ENCODE peak calls at places on chromosomes 4 and X, in ten cellular contexts. One of them, this sample, is unnamed.
A peak's percentile ranks its signal among the peaks of the same experiment; 100 is the strongest.

GRCh38 chrX:97563531-97564133 is 679.9 kb downstream of the RPA4 start:
- DNase-seq in adipocyte: peak; percentile 80
- DNase-seq in pancreas: no peak
- DNase-seq in PC-9: no peak
- DNase-seq in psoas muscle: no peak
- DNase-seq in A549: no peak
- DNase-seq in CD8-positive, alpha-beta memory T cell: peak; percentile 10
- DNase-seq in MM.1S: peak; percentile 92
- DNase-seq in aorta: peak; percentile 63
- DNase-seq in mesenchymal stem cell: peak; percentile 72
- DNase-seq in this sample: no peak

GRCh38 chr4:159018062-159018629 is 84.7 kb upstream of the RAPGEF2 start:
- DNase-seq in PC-9: no peak
- DNase-seq in A549: no peak
- DNase-seq in CD8-positive, alpha-beta memory T cell: no peak
- DNase-seq in psoas muscle: no peak
- DNase-seq in pancreas: no peak
- DNase-seq in adipocyte: no peak
- DNase-seq in MM.1S: no peak
- DNase-seq in mesenchymal stem cell: no peak
- DNase-seq in aorta: no peak
- DNase-seq in this sample: no peak

GRCh38 chr4:6777636-6778281 is 4.8 kb upstream of the KIAA0232 start:
- DNase-seq in pancreas: no peak
- DNase-seq in mesenchymal stem cell: no peak
- DNase-seq in A549: no peak
- DNase-seq in psoas muscle: no peak
- DNase-seq in adipocyte: no peak
- DNase-seq in MM.1S: no peak
- DNase-seq in PC-9: no peak
- DNase-seq in aorta: no peak
- DNase-seq in CD8-positive, alpha-beta memory T cell: no peak
- DNase-seq in this sample: no peak

GRCh38 chrX:112819013-112819635 is 21.5 kb downstream of the AMOT start:
- DNase-seq in mesenchymal stem cell: peak; percentile 80
- DNase-seq in CD8-positive, alpha-beta memory T cell: no peak
- DNase-seq in PC-9: peak; percentile 84
- DNase-seq in pancreas: no peak
- DNase-seq in A549: no peak
- DNase-seq in MM.1S: no peak
- DNase-seq in psoas muscle: no peak
- DNase-seq in adipocyte: peak; percentile 84
- DNase-seq in aorta: no peak
- DNase-seq in this sample: no peak

GRCh38 chrX:77900688-77901087 is 1.4 kb downstream of the COX7B start:
- DNase-seq in adipocyte: peak; percentile 40
- DNase-seq in MM.1S: no peak
- DNase-seq in pancreas: no peak
- DNase-seq in mesenchymal stem cell: peak; percentile 47
- DNase-seq in psoas muscle: no peak
- DNase-seq in aorta: no peak
- DNase-seq in PC-9: no peak
- DNase-seq in CD8-positive, alpha-beta memory T cell: no peak
- DNase-seq in A549: no peak
- DNase-seq in this sample: no peak

GRCh38 chr4:108044951-108045686 is 55.4 kb downstream of the HADH start:
- DNase-seq in aorta: no peak
- DNase-seq in MM.1S: no peak
- DNase-seq in psoas muscle: no peak
- DNase-seq in PC-9: no peak
- DNase-seq in mesenchymal stem cell: no peak
- DNase-seq in CD8-positive, alpha-beta memory T cell: no peak
- DNase-seq in A549: no peak
- DNase-seq in pancreas: no peak
- DNase-seq in adipocyte: no peak
- DNase-seq in this sample: no peak

GRCh38 chrX:21479695-21480280 is 105.6 kb downstream of the CNKSR2 start:
- DNase-seq in PC-9: peak; percentile 35
- DNase-seq in pancreas: no peak
- DNase-seq in adipocyte: peak; percentile 66
- DNase-seq in mesenchymal stem cell: peak; percentile 55
- DNase-seq in aorta: no peak
- DNase-seq in A549: peak; percentile 6
- DNase-seq in CD8-positive, alpha-beta memory T cell: no peak
- DNase-seq in MM.1S: peak; percentile 49
- DNase-seq in psoas muscle: no peak
- DNase-seq in this sample: no peak

GRCh38 chr4:124713213-124713592 is 671 bp upstream of the ANKRD50 start:
- DNase-seq in adipocyte: peak; percentile 80
- DNase-seq in mesenchymal stem cell: peak; percentile 89
- DNase-seq in A549: peak; percentile 63
- DNase-seq in CD8-positive, alpha-beta memory T cell: no peak
- DNase-seq in pancreas: peak; percentile 70
- DNase-seq in aorta: peak; percentile 83
- DNase-seq in PC-9: peak; percentile 58
- DNase-seq in psoas muscle: peak; percentile 79
- DNase-seq in MM.1S: peak; percentile 66
- DNase-seq in this sample: no peak

GRCh38 chrX:106178826-106179225 is 10.7 kb downstream of the PWWP3B start:
- DNase-seq in psoas muscle: no peak
- DNase-seq in A549: no peak
- DNase-seq in CD8-positive, alpha-beta memory T cell: no peak
- DNase-seq in MM.1S: no peak
- DNase-seq in aorta: no peak
- DNase-seq in PC-9: no peak
- DNase-seq in mesenchymal stem cell: no peak
- DNase-seq in pancreas: no peak
- DNase-seq in adipocyte: no peak
- DNase-seq in this sample: no peak

GRCh38 chrX:106177982-106178321 is 9.8 kb downstream of the PWWP3B start:
- DNase-seq in PC-9: no peak
- DNase-seq in CD8-positive, alpha-beta memory T cell: no peak
- DNase-seq in adipocyte: no peak
- DNase-seq in MM.1S: no peak
- DNase-seq in mesenchymal stem cell: no peak
- DNase-seq in psoas muscle: no peak
- DNase-seq in aorta: no peak
- DNase-seq in pancreas: no peak
- DNase-seq in A549: no peak
- DNase-seq in this sample: no peak

DNA sequence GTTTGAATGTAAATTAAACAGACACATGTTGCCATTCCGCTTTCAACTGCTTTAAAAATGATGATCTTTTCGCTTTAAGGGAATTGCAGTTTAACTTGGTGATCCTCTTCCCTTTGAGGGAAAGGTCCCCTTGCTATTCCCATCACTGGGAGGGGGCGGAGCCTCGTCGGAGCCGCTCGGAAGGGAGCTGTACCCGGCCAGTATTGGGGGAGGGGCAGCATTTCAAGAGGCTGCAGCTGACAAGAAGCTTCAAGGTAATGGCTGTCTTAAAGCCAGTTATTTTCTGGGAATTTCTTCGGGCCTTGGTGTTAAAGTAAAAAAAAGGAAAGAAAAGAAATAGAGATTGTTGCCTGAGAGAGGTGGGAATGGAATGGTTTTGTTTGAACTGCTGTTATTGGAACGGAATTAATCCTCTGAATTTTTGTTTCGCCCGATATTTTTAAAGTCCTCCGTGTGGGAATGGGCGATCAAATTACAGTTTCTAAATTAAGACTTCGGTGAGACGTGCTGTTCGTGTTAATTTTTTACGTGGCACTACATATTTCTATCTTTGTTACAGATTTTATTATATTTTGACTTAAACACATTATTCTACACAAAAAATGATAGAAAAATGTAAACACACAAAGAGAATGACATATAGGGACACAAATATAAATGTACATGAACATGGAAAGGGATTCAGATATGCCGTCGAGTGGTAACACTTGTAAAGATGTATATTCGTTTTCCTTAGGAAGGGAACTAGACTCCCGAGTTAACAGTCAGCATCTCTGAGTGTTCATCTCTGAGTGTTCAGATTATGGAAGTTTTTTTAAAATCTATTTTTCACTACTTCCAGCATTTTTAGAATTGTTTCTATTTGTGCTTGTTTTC is 9.2 kb downstream of the PWWP3B start:
- DNase-seq in CD8-positive, alpha-beta memory T cell: no peak
- DNase-seq in mesenchymal stem cell: peak; percentile 46
- DNase-seq in psoas muscle: peak; percentile 82
- DNase-seq in aorta: peak; percentile 45
- DNase-seq in PC-9: no peak
- DNase-seq in MM.1S: no peak
- DNase-seq in A549: no peak
- DNase-seq in adipocyte: no peak
- DNase-seq in pancreas: peak; percentile 69
- DNase-seq in this sample: no peak
- H3K9me3 ChIP-seq in CD8-positive, alpha-beta memory T cell: no peaks in the 10 kb centered on the region
- H3K9me3 ChIP-seq in mesenchymal stem cell: no peaks in the 10 kb centered on the region
- H3K9me3 ChIP-seq in psoas muscle: no peaks in the 10 kb centered on the region
- H3K9me3 ChIP-seq in aorta: no peaks in the 10 kb centered on the region
- H3K9me3 ChIP-seq in PC-9: no peaks in the 10 kb centered on the region
- H3K9me3 ChIP-seq in MM.1S: no peaks in the 10 kb centered on the region
- H3K9me3 ChIP-seq in A549: no peaks in the 10 kb centered on the region
- H3K9me3 ChIP-seq in adipocyte: no peaks in the 10 kb centered on the region
- H3K9me3 ChIP-seq in pancreas: no peaks in the 10 kb centered on the region
- H3K9me3 ChIP-seq in this sample: no peaks in the 10 kb centered on the region

DNA sequence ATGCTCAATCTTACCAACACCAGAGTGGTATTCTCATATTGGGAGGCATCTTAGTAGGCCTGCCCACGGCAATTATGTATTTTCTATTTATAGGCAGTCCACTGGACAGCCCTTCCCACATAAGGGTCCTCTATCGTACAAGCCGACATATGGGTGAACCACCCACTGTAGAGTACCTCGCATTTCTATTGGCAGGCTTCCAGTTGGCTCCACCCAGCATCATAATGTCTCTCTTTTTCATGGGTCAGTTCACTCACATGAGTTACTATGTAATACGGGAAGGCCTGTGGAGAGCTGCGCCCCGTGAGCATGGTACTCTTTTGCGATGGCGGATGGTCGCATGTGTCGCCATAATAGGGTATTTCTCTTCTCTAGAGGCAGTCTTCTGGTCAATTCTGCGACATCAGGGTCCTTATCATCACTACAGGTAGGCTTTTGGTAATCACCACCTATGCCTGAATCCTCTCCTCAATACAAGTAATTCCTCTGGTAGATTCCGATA is 29.4 kb upstream of the FOXR2 start:
- DNase-seq in aorta: no peak
- DNase-seq in mesenchymal stem cell: no peak
- DNase-seq in pancreas: no peak
- DNase-seq in CD8-positive, alpha-beta memory T cell: no peak
- DNase-seq in A549: no peak
- DNase-seq in psoas muscle: no peak
- DNase-seq in adipocyte: no peak
- DNase-seq in MM.1S: no peak
- DNase-seq in PC-9: no peak
- DNase-seq in this sample: no peak
- H3K9me3 ChIP-seq in aorta: no peaks in the 10 kb centered on the region
- H3K9me3 ChIP-seq in mesenchymal stem cell: peaks cover 7% of the 10 kb centered on the region
- H3K9me3 ChIP-seq in pancreas: no peaks in the 10 kb centered on the region
- H3K9me3 ChIP-seq in CD8-positive, alpha-beta memory T cell: no peaks in the 10 kb centered on the region
- H3K9me3 ChIP-seq in A549: no peaks in the 10 kb centered on the region
- H3K9me3 ChIP-seq in psoas muscle: no peaks in the 10 kb centered on the region
- H3K9me3 ChIP-seq in adipocyte: no peaks in the 10 kb centered on the region
- H3K9me3 ChIP-seq in MM.1S: no peaks in the 10 kb centered on the region
- H3K9me3 ChIP-seq in PC-9: no peaks in the 10 kb centered on the region
- H3K9me3 ChIP-seq in this sample: no peaks in the 10 kb centered on the region

GRCh38 chrX:107674480-107675364 is 46.4 kb downstream of the PRPS1 start:
- DNase-seq in CD8-positive, alpha-beta memory T cell: peak; percentile 7
- DNase-seq in aorta: peak; percentile 75
- DNase-seq in A549: no peak
- DNase-seq in mesenchymal stem cell: peak; percentile 97
- DNase-seq in MM.1S: peak; percentile 27
- DNase-seq in PC-9: peak; percentile 19
- DNase-seq in pancreas: no peak
- DNase-seq in adipocyte: peak; percentile 74
- DNase-seq in psoas muscle: peak; percentile 82
- DNase-seq in this sample: peak; percentile 36

GRCh38 chrX:107673933-107674479 is 45.7 kb downstream of the PRPS1 start:
- DNase-seq in aorta: peak; percentile 87
- DNase-seq in MM.1S: peak; percentile 88
- DNase-seq in CD8-positive, alpha-beta memory T cell: peak; percentile 78
- DNase-seq in A549: no peak
- DNase-seq in PC-9: peak; percentile 32
- DNase-seq in mesenchymal stem cell: peak; percentile 95
- DNase-seq in psoas muscle: peak; percentile 93
- DNase-seq in adipocyte: peak; percentile 88
- DNase-seq in pancreas: no peak
- DNase-seq in this sample: peak; percentile 87

GRCh38 chrX:107675823-107676555 is 47.7 kb downstream of the PRPS1 start:
- DNase-seq in aorta: no peak
- DNase-seq in CD8-positive, alpha-beta memory T cell: no peak
- DNase-seq in pancreas: no peak
- DNase-seq in PC-9: peak; percentile 36
- DNase-seq in psoas muscle: peak; percentile 62
- DNase-seq in mesenchymal stem cell: peak; percentile 89
- DNase-seq in adipocyte: peak; percentile 82
- DNase-seq in A549: no peak
- DNase-seq in MM.1S: peak; percentile 56
- DNase-seq in this sample: no peak

GRCh38 chrX:107676559-107677378 is 48.5 kb downstream of the PRPS1 start:
- DNase-seq in MM.1S: peak; percentile 61
- DNase-seq in aorta: peak; percentile 92
- DNase-seq in adipocyte: peak; percentile 94
- DNase-seq in mesenchymal stem cell: peak; percentile 99
- DNase-seq in psoas muscle: peak; percentile 93
- DNase-seq in A549: peak; percentile 62
- DNase-seq in CD8-positive, alpha-beta memory T cell: peak; percentile 1
- DNase-seq in pancreas: peak; percentile 80
- DNase-seq in PC-9: peak; percentile 93
- DNase-seq in this sample: peak; percentile 26

GRCh38 chrX:107675365-107675654 is 47.0 kb downstream of the PRPS1 start:
- DNase-seq in aorta: no peak
- DNase-seq in adipocyte: no peak
- DNase-seq in MM.1S: no peak
- DNase-seq in A549: no peak
- DNase-seq in psoas muscle: no peak
- DNase-seq in mesenchymal stem cell: no peak
- DNase-seq in pancreas: no peak
- DNase-seq in PC-9: peak; percentile 6
- DNase-seq in CD8-positive, alpha-beta memory T cell: no peak
- DNase-seq in this sample: no peak
- H3K9me3 ChIP-seq in aorta: no peaks in the 10 kb centered on the region
- H3K9me3 ChIP-seq in adipocyte: no peaks in the 10 kb centered on the region
- H3K9me3 ChIP-seq in MM.1S: no peaks in the 10 kb centered on the region
- H3K9me3 ChIP-seq in A549: no peaks in the 10 kb centered on the region
- H3K9me3 ChIP-seq in psoas muscle: no peaks in the 10 kb centered on the region
- H3K9me3 ChIP-seq in mesenchymal stem cell: no peaks in the 10 kb centered on the region
- H3K9me3 ChIP-seq in pancreas: no peaks in the 10 kb centered on the region
- H3K9me3 ChIP-seq in PC-9: no peaks in the 10 kb centered on the region
- H3K9me3 ChIP-seq in CD8-positive, alpha-beta memory T cell: no peaks in the 10 kb centered on the region
- H3K9me3 ChIP-seq in this sample: no peaks in the 10 kb centered on the region

DNA sequence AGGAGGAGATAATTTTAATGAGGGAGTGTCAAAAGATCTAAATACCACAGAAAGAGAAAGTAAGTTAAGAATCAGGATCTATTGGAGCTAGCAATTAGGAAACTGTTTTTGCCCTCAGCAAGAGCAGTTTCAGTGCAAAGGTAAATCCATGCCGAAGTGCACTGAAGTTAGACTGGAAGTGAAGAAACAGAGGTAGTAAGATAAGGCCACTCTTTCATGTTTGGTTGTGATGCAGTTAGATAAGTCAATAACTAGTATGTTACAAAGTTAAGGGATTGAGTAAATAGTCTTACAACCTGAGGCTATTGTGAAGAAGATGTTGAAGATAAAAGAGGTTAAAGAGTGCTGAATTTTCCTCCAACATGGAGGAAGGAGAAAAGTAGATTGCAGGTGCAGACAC is 46.7 kb upstream of the UCP1 start:
- DNase-seq in mesenchymal stem cell: no peak
- DNase-seq in PC-9: no peak
- DNase-seq in aorta: no peak
- DNase-seq in CD8-positive, alpha-beta memory T cell: no peak
- DNase-seq in pancreas: no peak
- DNase-seq in MM.1S: no peak
- DNase-seq in adipocyte: no peak
- DNase-seq in A549: no peak
- DNase-seq in psoas muscle: no peak
- DNase-seq in this sample: no peak
- H3K9me3 ChIP-seq in mesenchymal stem cell: no peaks in the 10 kb centered on the region
- H3K9me3 ChIP-seq in PC-9: no peaks in the 10 kb centered on the region
- H3K9me3 ChIP-seq in aorta: no peaks in the 10 kb centered on the region
- H3K9me3 ChIP-seq in CD8-positive, alpha-beta memory T cell: no peaks in the 10 kb centered on the region
- H3K9me3 ChIP-seq in pancreas: no peaks in the 10 kb centered on the region
- H3K9me3 ChIP-seq in MM.1S: no peaks in the 10 kb centered on the region
- H3K9me3 ChIP-seq in adipocyte: no peaks in the 10 kb centered on the region
- H3K9me3 ChIP-seq in A549: no peaks in the 10 kb centered on the region
- H3K9me3 ChIP-seq in psoas muscle: no peaks in the 10 kb centered on the region
- H3K9me3 ChIP-seq in this sample: no peaks in the 10 kb centered on the region